ENCODE peak calls at places on chromosome 19, in six cellular contexts. Y, D, K, C, H and B are unnamed samples.

GRCh38 chr19:46616631-46617322 is 8.1 kb downstream of the PTGIR start:
- DNase-seq in Y (peak; percentile 82), K (no peak), D (no peak), H (peak; percentile 85), C (peak; percentile 82), B (peak; percentile 73)

GRCh38 chr19:35206379-35206778 is 22.2 kb downstream of the FAM187B start:
- DNase-seq in Y (no peak), K (no peak), C (no peak), D (no peak), H (no peak), B (peak; percentile 80)

GRCh38 chr19:46798713-46799112 is 10.3 kb upstream of the SLC1A5 start:
- DNase-seq in C (no peak), K (no peak), Y (no peak), D (no peak), H (no peak), B (no peak)

GRCh38 chr19:55113570-55114039 is 3.8 kb downstream of the PPP1R12C start:
- DNase-seq in Y (peak; percentile 86), D (peak; percentile 97), H (peak; percentile 92), K (peak; percentile 90), C (peak; percentile 94), B (no peak)

GRCh38 chr19:55642153-55643002 is 1.1 kb upstream of the ZNF581 start:
- DNase-seq in K (no peak), D (no peak), C (no peak), Y (no peak), H (no peak), B (peak; percentile 49)

GRCh38 chr19:10227215-10227971 is 3.7 kb downstream of the S1PR2 start:
- DNase-seq in Y (peak; percentile 55), C (peak; percentile 36), D (peak; percentile 73), K (no peak), H (no peak), B (no peak)

GRCh38 chr19:13154911-13155471 is 4.8 kb downstream of the IER2 start:
- DNase-seq in Y (peak; percentile 92), H (peak; percentile 65), K (peak; percentile 48), D (peak; percentile 80), C (peak; percentile 81), B (peak; percentile 91)

GRCh38 chr19:49151339-49152217 is 3.6 kb downstream of the HRC start:
- DNase-seq in Y (peak; percentile 99), D (no peak), H (peak; percentile 11), C (peak; percentile 33), K (no peak), B (peak; percentile 27)

GRCh38 chr19:48713041-48713863 is 6.3 kb downstream of the MAMSTR start:
- DNase-seq in Y (peak; percentile 83), H (peak; percentile 31), K (no peak), C (no peak), D (no peak), B (peak; percentile 30)

GRCh38 chr19:50349277-50350057 is 16.0 kb downstream of the NAPSA start:
- DNase-seq in H (no peak), C (no peak), D (no peak), Y (no peak), K (no peak), B (no peak)

DNA sequence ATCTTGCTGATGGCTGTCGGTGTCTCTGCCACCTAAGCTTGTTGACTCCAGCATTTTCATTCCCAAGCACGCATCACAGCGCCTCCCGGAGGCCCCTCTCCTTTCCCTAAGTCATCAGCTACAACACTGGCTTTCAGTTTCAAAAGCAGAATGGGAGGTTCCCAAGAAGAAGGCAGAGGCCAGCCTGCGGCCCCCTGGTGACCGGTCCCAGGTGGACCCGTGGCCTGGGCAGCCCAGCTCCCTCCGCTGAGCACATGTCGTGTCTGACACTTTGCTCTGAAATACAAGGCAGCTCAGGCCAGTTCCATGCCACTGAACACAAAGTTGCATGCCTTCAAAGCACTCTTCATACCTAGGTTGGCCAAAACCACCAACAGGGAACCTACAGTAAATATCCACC is 8.5 kb downstream of the MLLT1 start:
- DNase-seq in C (peak; percentile 64), D (no peak), H (peak; percentile 43), K (no peak), Y (peak; percentile 55), B (no peak)
- TF ChIP-seq CTCF in C (peak; percentile 38), D (no peak), H (peak; percentile 43), K (no peak), Y (peak; percentile 54), B (no peak)

GRCh38 chr19:33359581-33359980 is 13.9 kb upstream of the CEBPG start:
- DNase-seq in D (no peak), H (no peak), C (no peak), Y (no peak), K (no peak), B (no peak)
- TF ChIP-seq CTCF in D (no peak), H (no peak), C (no peak), Y (no peak), K (no peak), B (no peak)

GRCh38 chr19:5865772-5866171 is 4.6 kb downstream of the FUT5 start:
- DNase-seq in Y (no peak), H (no peak), C (no peak), D (no peak), K (no peak), B (no peak)

GRCh38 chr19:5867201-5868136 is 2.9 kb downstream of the FUT5 start:
- DNase-seq in H (no peak), D (no peak), K (no peak), C (no peak), Y (no peak), B (no peak)

GRCh38 chr19:5863030-5863665 is 7.2 kb downstream of the FUT5 start:
- DNase-seq in K (no peak), D (no peak), H (no peak), C (no peak), Y (no peak), B (no peak)

GRCh38 chr19:5864013-5864720 is 6.2 kb downstream of the FUT5 start:
- DNase-seq in C (no peak), K (no peak), Y (no peak), H (no peak), D (no peak), B (no peak)

DNA sequence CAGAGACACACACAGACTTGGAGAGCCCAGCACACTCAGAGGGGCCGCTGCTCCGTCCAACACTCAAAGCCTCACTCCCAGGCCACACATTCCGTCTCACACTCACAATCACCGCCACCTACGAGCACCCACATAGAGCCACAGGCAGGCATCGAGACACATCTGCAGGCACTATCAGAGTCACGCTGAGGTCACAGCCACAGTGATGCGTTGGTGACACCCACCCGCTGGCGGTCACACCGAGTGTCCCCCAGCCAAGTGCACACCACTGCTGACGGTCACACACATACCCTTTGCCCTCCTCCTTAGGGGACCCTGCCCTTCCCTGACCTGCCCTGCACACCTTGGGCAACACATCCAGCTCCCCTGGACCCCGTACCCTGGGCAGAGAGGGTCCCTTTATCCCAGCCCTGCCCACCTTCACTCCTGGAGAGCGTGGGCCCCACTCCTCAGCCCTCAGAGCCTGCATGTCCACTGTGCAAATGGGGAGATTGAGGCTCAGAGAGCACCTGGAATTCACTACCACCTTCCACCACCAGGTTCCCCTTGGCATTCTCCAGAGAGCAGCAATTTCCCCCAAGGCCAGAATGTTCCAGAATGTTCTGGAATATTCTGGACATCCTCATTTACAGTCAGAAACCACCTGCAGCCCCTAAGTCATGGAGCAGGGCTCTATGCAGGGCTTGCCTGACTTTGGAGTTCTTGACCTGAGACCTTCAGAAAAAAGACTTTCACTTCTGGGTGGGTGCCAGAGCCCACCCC is 5.4 kb downstream of the FUT5 start:
- DNase-seq in H (no peak), K (no peak), D (no peak), C (no peak), Y (no peak), B (no peak)
- TF ChIP-seq CTCF in H (peak; percentile 3), K (no peak), D (no peak), C (peak; percentile 14), Y (peak; percentile 43), B (no peak)

GRCh38 chr19:15448778-15449619 is 757 bp downstream of the WIZ start:
- DNase-seq in K (no peak), D (no peak), C (peak; percentile 40), H (no peak), Y (no peak), B (peak; percentile 40)
- TF ChIP-seq CTCF in K (no peak), D (no peak), C (no peak), H (no peak), Y (no peak), B (no peak)

GRCh38 chr19:42315024-42315423 is 1.9 kb downstream of the TMEM145 start:
- DNase-seq in D (no peak), C (no peak), H (no peak), Y (no peak), K (no peak), B (no peak)

GRCh38 chr19:42313096-42313839 is at the start of gene TMEM145:
- DNase-seq in C (peak; percentile 52), H (peak; percentile 52), Y (peak; percentile 73), K (no peak), D (no peak), B (peak; percentile 53)

GRCh38 chr19:42316223-42317211 is 3.4 kb downstream of the TMEM145 start:
- DNase-seq in Y (no peak), D (no peak), H (peak; percentile 21), K (no peak), C (no peak), B (peak; percentile 76)

GRCh38 chr19:42313840-42314755 is 989 bp downstream of the TMEM145 start:
- DNase-seq in K (no peak), H (no peak), C (no peak), Y (no peak), D (no peak), B (no peak)

GRCh38 chr19:42317535-42317934 is 4.4 kb downstream of the TMEM145 start:
- DNase-seq in C (no peak), K (no peak), D (no peak), H (no peak), Y (no peak), B (no peak)
- TF ChIP-seq CTCF in C (no peak), K (no peak), D (no peak), H (no peak), Y (no peak), B (no peak)

DNA sequence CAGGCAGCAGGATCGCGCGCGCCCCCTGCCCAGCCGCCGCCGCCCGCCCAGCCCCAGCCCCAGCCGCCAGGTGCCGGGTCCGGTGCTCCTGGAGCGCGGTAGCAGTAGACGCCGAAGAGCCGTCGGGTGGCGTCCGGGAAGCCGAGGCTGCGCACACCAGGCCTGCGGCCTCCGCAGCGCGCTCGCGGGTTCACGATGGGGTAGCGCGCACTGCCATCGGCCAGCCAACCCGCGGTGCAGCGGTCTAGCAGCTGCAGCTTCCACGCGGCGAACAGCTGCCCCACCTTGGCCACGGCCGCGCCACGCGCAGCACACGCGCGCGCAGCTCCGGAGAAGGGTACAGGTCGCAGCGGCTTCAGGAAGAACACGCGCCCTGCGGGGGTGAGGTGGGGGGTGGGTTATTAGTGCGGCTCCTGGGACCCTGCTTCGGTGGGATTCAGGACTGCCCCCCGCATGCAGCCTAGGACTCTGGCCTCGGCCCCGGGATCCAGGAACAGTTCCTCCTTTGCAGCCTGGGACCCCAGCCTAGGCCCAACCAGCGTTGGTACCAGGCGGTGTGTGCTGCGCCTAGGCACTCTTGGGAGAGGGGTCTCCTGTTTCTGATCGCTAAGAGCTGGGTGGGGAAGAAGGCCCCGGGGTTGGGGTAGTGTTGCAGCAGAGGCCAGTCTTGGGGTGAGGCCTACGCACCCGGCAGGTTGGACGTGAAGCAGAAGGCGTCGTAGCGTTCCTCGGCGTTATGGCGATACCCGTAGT is 15.1 kb downstream of the TM6SF2 start:
- DNase-seq in K (no peak), C (no peak), D (no peak), H (no peak), Y (no peak), B (no peak)
- TF ChIP-seq CTCF in K (no peak), C (no peak), D (no peak), H (no peak), Y (no peak), B (no peak)

DNA sequence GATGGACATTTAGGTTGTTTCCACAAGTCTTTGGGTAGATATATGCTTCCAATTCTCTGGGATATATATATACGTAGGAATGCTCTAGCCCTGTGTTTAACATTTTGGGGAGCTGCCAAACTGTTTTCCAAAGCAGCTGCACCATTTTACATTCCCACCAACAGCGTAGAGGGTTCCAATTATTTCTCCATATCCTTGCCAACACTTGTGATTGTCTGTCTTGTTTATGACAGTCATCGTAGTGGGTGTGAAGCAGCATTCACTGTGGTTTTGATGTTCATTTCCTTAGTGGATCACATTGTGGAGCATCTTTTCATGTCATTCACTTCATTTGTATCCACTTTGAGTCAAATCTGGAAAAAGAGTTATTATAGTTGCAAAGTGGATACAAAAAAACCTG is 4.7 kb upstream of the CBLC start:
- DNase-seq in D (no peak), C (no peak), Y (no peak), K (no peak), H (peak; percentile 46), B (no peak)
- TF ChIP-seq CTCF in D (no peak), C (no peak), Y (no peak), K (no peak), H (no peak), B (no peak)